ENCODE peak calls at places on chromosomes 16 and 17, in six cellular contexts. U, C, F, N, H and W are unnamed samples.
A peak's percentile ranks its signal among the peaks of the same experiment; 100 is the strongest.

GRCh38 chr17:4594406-4595349 is 10.3 kb downstream of the SMTNL2 start:
- DNase-seq in H (peak; percentile 90), C (no peak), N (no peak), U (peak; percentile 64), F (no peak), W (peak; percentile 84)

GRCh38 chr17:19867094-19867653 is 562 bp downstream of the ULK2 start:
- DNase-seq in C (peak; percentile 66), N (peak; percentile 68), U (no peak), F (peak; percentile 72), H (peak; percentile 94), W (no peak)

GRCh38 chr17:65698381-65699061 is 137.1 kb upstream of the AXIN2 start:
- DNase-seq in C (no peak), U (no peak), F (no peak), N (peak; percentile 63), H (peak; percentile 21), W (no peak)

GRCh38 chr17:73703216-73703615 is 59.0 kb upstream of the SDK2 start:
- DNase-seq in N (no peak), C (no peak), U (no peak), H (no peak), F (no peak), W (no peak)

GRCh38 chr17:35141681-35142466 is at the start of gene NLE1:
- DNase-seq in N (peak; percentile 80), C (peak; percentile 70), F (peak; percentile 85), U (peak; percentile 94), H (peak; percentile 96), W (peak; percentile 93)

GRCh38 chr16:89010210-89010925 is 33.4 kb upstream of the CBFA2T3 start:
- DNase-seq in F (no peak), H (peak; percentile 30), N (no peak), U (no peak), C (no peak), W (no peak)

GRCh38 chr17:37643829-37644228 is 583 bp upstream of the DDX52 start:
- DNase-seq in N (no peak), U (no peak), C (no peak), F (no peak), H (no peak), W (no peak)

GRCh38 chr17:20916383-20916782 is 126.4 kb downstream of the USP22 start:
- DNase-seq in C (no peak), F (no peak), H (no peak), N (no peak), U (no peak), W (no peak)

GRCh38 chr17:78910885-78911284 is 7.9 kb upstream of the CEP295NL start:
- DNase-seq in H (no peak), F (no peak), U (no peak), N (no peak), C (no peak), W (no peak)

GRCh38 chr16:65057184-65057583 is 64.7 kb downstream of the CDH11 start:
- DNase-seq in U (no peak), H (no peak), C (no peak), N (no peak), F (no peak), W (no peak)

GRCh38 chr17:13728751-13729150 is 127.0 kb upstream of the HS3ST3A1 start:
- DNase-seq in U (no peak), F (no peak), N (no peak), C (no peak), H (peak; percentile 68), W (no peak)

GRCh38 chr16:30063893-30064745 is 1.4 kb upstream of the ALDOA start:
- DNase-seq in F (peak; percentile 72), C (peak; percentile 69), H (peak; percentile 89), U (peak; percentile 73), N (peak; percentile 52), W (peak; percentile 92)

GRCh38 chr16:28977703-28978641 is 3.4 kb downstream of the SPNS1 start:
- DNase-seq in F (no peak), U (peak; percentile 54), C (no peak), N (no peak), H (peak; percentile 67), W (no peak)

GRCh38 chr16:71610447-71610846 is 15.5 kb upstream of the MARVELD3 start:
- DNase-seq in F (no peak), N (no peak), H (no peak), C (no peak), U (no peak), W (no peak)

GRCh38 chr16:1152651-1153259 is at the start of gene CACNA1H:
- DNase-seq in N (no peak), C (no peak), H (peak; percentile 93), F (peak; percentile 51), U (peak; percentile 94), W (no peak)

GRCh38 chr17:39352511-39352910 is 48.9 kb downstream of the FBXL20 start:
- DNase-seq in N (peak; percentile 9), F (no peak), C (no peak), H (no peak), U (no peak), W (peak; percentile 59)

GRCh38 chr17:16922386-16923096 is 49.4 kb downstream of the TNFRSF13B start:
- DNase-seq in U (no peak), C (no peak), N (no peak), F (no peak), H (peak; percentile 86), W (peak; percentile 72)

GRCh38 chr17:3535253-3535995 is 22.2 kb downstream of the TRPV3 start:
- DNase-seq in N (peak; percentile 81), F (peak; percentile 73), C (peak; percentile 65), H (peak; percentile 99), U (peak; percentile 38), W (peak; percentile 90)

GRCh38 chr16:47565454-47565853 is 104.3 kb downstream of the PHKB start:
- DNase-seq in N (peak; percentile 56), C (no peak), U (no peak), F (peak; percentile 56), H (peak; percentile 65), W (no peak)

GRCh38 chr17:38550661-38551060 is 55.1 kb downstream of the SRCIN1 start:
- DNase-seq in F (peak; percentile 56), H (peak; percentile 99), C (peak; percentile 46), N (peak; percentile 33), U (peak; percentile 71), W (no peak)

GRCh38 chr17:50833396-50834125 is 1.8 kb upstream of the WFIKKN2 start:
- DNase-seq in F (no peak), C (no peak), N (no peak), H (peak; percentile 69), U (no peak), W (no peak)

GRCh38 chr17:44782349-44782850 is 23.6 kb downstream of the ADAM11 start:
- DNase-seq in C (no peak), U (no peak), H (peak; percentile 62), F (no peak), N (no peak), W (no peak)

GRCh38 chr17:63442074-63442473 is 4.0 kb downstream of the CYB561 start:
- DNase-seq in N (no peak), C (no peak), U (no peak), H (peak; percentile 60), F (no peak), W (no peak)
- H3K27ac ChIP-seq in N (no peak overlapping the region), C (no peak overlapping the region), U (peak overlapping the region; percentile 24), H (no peak overlapping the region), F (no peak overlapping the region), W (no peak overlapping the region)

DNA sequence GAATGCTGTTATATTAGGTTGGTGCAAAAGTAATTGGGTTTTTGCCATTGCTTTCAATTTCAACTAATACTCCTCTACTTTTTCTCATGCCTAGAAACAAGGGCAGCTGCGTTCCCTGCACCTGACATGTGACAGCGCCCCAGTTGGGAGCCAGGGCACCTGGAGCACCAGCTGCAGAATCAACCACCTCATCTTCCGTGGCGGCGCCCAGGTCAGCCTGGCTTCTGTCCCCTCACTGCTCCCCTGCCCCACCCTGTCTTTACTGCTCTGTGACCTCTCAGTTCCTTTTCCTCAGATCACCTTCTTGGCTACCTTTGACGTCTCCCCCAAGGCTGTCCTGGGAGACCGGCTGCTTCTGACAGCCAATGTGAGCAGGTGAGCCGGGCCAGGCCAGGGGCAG is 16.4 kb upstream of the ITGAD start:
- DNase-seq in U (no peak), N (no peak), C (no peak), F (no peak), H (no peak), W (no peak)
- H3K27ac ChIP-seq in U (no peak overlapping the region), N (no peak overlapping the region), C (no peak overlapping the region), F (no peak overlapping the region), H (no peak overlapping the region), W (no peak overlapping the region)

GRCh38 chr17:77210331-77210730 is 69.6 kb downstream of the SEC14L1 start:
- DNase-seq in N (no peak), C (no peak), U (no peak), F (no peak), H (peak; percentile 17), W (peak; percentile 63)

GRCh38 chr17:77210946-77211541 is 70.3 kb downstream of the SEC14L1 start:
- DNase-seq in N (no peak), H (peak; percentile 6), C (no peak), F (no peak), U (no peak), W (peak; percentile 86)

GRCh38 chr17:77212833-77213777 is 72.3 kb downstream of the SEC14L1 start:
- DNase-seq in U (no peak), N (no peak), H (peak; percentile 49), C (no peak), F (peak; percentile 39), W (no peak)

GRCh38 chr17:77212081-77212832 is 71.5 kb downstream of the SEC14L1 start:
- DNase-seq in C (no peak), H (peak; percentile 35), N (no peak), F (no peak), U (no peak), W (peak; percentile 95)

GRCh38 chr17:77211681-77212080 is 70.9 kb downstream of the SEC14L1 start:
- DNase-seq in U (no peak), F (no peak), C (no peak), N (no peak), H (peak; percentile 79), W (peak; percentile 82)
- H3K27ac ChIP-seq in U (no peak overlapping the region), F (no peak overlapping the region), C (peak overlapping the region; percentile 96), N (no peak overlapping the region), H (no peak overlapping the region), W (peak overlapping the region; percentile 98)

GRCh38 chr16:86462334-86463084 is 47.8 kb upstream of the FOXF1 start:
- DNase-seq in C (no peak), F (no peak), N (peak; percentile 100), H (no peak), U (no peak), W (no peak)
- H3K27ac ChIP-seq in C (no peak overlapping the region), F (no peak overlapping the region), N (peak overlapping the region; percentile 64), H (no peak overlapping the region), U (no peak overlapping the region), W (no peak overlapping the region)

GRCh38 chr16:67245674-67246080 is 1.6 kb downstream of the FHOD1 start:
- DNase-seq in F (no peak), C (no peak), H (peak; percentile 87), U (no peak), N (no peak), W (no peak)

GRCh38 chr16:67242138-67242730 is 5.0 kb downstream of the FHOD1 start:
- DNase-seq in N (peak; percentile 55), U (no peak), H (peak; percentile 45), C (no peak), F (no peak), W (no peak)

GRCh38 chr16:67244387-67245188 is 2.7 kb downstream of the FHOD1 start:
- DNase-seq in H (peak; percentile 97), U (peak; percentile 28), F (peak; percentile 72), N (peak; percentile 68), C (no peak), W (peak; percentile 96)

GRCh38 chr16:67245189-67245585 is 2.1 kb downstream of the FHOD1 start:
- DNase-seq in H (peak; percentile 11), F (no peak), U (no peak), N (no peak), C (no peak), W (no peak)

GRCh38 chr16:67243481-67243880 is 3.8 kb downstream of the FHOD1 start:
- DNase-seq in C (no peak), U (no peak), H (peak; percentile 25), F (no peak), N (no peak), W (no peak)
- H3K27ac ChIP-seq in C (no peak overlapping the region), U (peak overlapping the region; percentile 68), H (peak overlapping the region; percentile 61), F (peak overlapping the region; percentile 98), N (peak overlapping the region; percentile 85), W (peak overlapping the region; percentile 80)